ENCODE peak calls at places on chromosome 5, in four cellular contexts. One of them, this sample, is unnamed.

GRCh38 chr5:174935854-174936474 is 211.6 kb downstream of the MSX2 start:
- DNase-seq in stomach: peak; percentile 51
- DNase-seq in heart left ventricle: peak; percentile 72
- DNase-seq in right lobe of liver: peak; percentile 64
- DNase-seq in this sample: peak; percentile 82

GRCh38 chr5:444226-444625 is 1.2 kb downstream of the EXOC3 start:
- DNase-seq in stomach: no peak
- DNase-seq in heart left ventricle: peak; percentile 46
- DNase-seq in right lobe of liver: no peak
- DNase-seq in this sample: no peak

GRCh38 chr5:83149671-83150070 is 72.3 kb downstream of the XRCC4 start:
- DNase-seq in right lobe of liver: no peak
- DNase-seq in heart left ventricle: no peak
- DNase-seq in stomach: no peak
- DNase-seq in this sample: no peak

GRCh38 chr5:36705055-36705454 is 98.6 kb downstream of the SLC1A3 start:
- DNase-seq in right lobe of liver: no peak
- DNase-seq in stomach: no peak
- DNase-seq in heart left ventricle: no peak
- DNase-seq in this sample: no peak

GRCh38 chr5:173670791-173671120 is 54.3 kb upstream of the BOD1 start:
- DNase-seq in heart left ventricle: no peak
- DNase-seq in right lobe of liver: no peak
- DNase-seq in stomach: no peak
- DNase-seq in this sample: no peak

GRCh38 chr5:169650701-169651331 is 13.7 kb downstream of the DOCK2 start:
- DNase-seq in heart left ventricle: no peak
- DNase-seq in stomach: no peak
- DNase-seq in right lobe of liver: no peak
- DNase-seq in this sample: no peak

GRCh38 chr5:127564002-127564769 is 46.7 kb downstream of the PRRC1 start:
- DNase-seq in right lobe of liver: no peak
- DNase-seq in stomach: peak; percentile 55
- DNase-seq in heart left ventricle: no peak
- DNase-seq in this sample: no peak

GRCh38 chr5:17738461-17738860 is 104.2 kb downstream of the TAF11L14 start:
- DNase-seq in stomach: no peak
- DNase-seq in right lobe of liver: no peak
- DNase-seq in heart left ventricle: no peak
- DNase-seq in this sample: no peak

GRCh38 chr5:140131967-140132409 is 6.3 kb downstream of the IGIP start:
- DNase-seq in heart left ventricle: no peak
- DNase-seq in stomach: peak; percentile 39
- DNase-seq in right lobe of liver: no peak
- DNase-seq in this sample: no peak

GRCh38 chr5:84564311-84564710 is 179.6 kb upstream of the EDIL3 start:
- DNase-seq in heart left ventricle: no peak
- DNase-seq in stomach: no peak
- DNase-seq in right lobe of liver: no peak
- DNase-seq in this sample: no peak

GRCh38 chr5:113508756-113509155 is 4.7 kb upstream of the YTHDC2 start:
- DNase-seq in heart left ventricle: no peak
- DNase-seq in right lobe of liver: no peak
- DNase-seq in stomach: no peak
- DNase-seq in this sample: no peak

GRCh38 chr5:370959-371810 is 49.7 kb downstream of the AHRR start:
- DNase-seq in heart left ventricle: peak; percentile 55
- DNase-seq in stomach: peak; percentile 22
- DNase-seq in right lobe of liver: no peak
- DNase-seq in this sample: peak; percentile 74

DNA sequence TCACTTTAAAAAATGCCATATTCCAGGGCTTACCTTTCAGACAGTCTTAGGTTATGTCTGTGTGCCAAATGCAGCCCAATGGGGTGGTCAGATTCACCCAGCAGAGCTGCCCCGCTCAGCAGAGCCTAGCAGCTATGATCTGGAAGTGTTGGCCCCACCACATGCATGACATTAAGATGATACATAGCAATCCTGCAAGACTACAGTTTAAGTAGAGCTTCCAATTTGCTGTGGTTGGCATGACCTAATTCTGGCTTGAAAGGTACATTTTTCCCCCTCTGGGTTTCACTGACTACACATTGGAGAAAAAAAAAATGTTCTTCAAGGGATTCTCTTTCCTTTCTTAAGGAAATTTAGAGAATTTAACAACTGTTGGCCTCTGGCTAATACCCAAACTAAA is 22.5 kb downstream of the MEF2C start:
- DNase-seq in right lobe of liver: no peak
- DNase-seq in heart left ventricle: no peak
- DNase-seq in stomach: no peak
- DNase-seq in this sample: no peak
- TF ChIP-seq POLR2A in right lobe of liver: no peak
- TF ChIP-seq POLR2A in heart left ventricle: no peak
- TF ChIP-seq POLR2A in stomach: no peak
- TF ChIP-seq POLR2A in this sample: no peak

GRCh38 chr5:150789943-150790611 is 11.5 kb downstream of the SMIM3 start:
- DNase-seq in heart left ventricle: no peak
- DNase-seq in stomach: no peak
- DNase-seq in right lobe of liver: no peak
- DNase-seq in this sample: peak; percentile 54
- TF ChIP-seq POLR2A in heart left ventricle: no peak
- TF ChIP-seq POLR2A in stomach: no peak
- TF ChIP-seq POLR2A in right lobe of liver: no peak
- TF ChIP-seq POLR2A in this sample: no peak

DNA sequence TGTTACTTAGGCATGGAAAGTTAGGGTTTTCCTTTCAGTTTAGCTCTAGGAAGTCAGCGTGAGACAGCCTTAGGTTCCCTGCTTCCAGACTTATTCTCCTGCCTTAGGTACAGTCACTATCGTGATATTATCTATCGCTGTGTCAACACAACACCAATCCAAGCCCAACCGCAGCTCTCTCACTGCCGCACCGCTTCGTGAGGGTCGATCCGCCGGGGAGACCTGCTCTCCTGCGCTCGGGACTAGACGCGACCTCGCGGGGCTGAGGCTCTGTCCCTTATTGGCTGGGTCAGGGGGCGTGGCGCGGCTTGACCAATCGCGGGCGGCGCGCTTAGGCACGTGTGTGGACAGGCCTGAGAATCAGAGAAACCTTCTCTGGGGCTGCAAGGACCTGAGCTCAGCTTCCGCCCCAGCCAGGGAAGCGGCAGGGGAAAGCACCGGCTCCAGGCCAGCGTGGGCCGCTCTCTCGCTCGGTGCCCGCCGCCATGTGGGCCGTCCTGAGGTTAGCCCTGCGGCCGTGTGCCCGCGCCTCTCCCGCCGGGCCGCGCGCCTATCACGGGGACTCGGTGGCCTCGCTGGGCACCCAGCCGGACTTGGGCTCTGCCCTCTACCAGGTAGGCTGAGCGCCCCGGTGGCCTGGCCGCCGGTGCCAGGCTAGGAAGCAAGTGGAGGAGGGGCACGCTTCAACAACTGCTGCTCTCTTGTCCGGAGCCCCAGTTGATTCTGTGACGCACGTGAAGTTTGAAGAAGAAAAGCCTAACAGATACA is at the start of gene MCCC2:
- DNase-seq in stomach: peak; percentile 98
- DNase-seq in heart left ventricle: peak; percentile 99
- DNase-seq in right lobe of liver: peak; percentile 98
- DNase-seq in this sample: peak; percentile 100
- TF ChIP-seq POLR2A in stomach: peak; percentile 51
- TF ChIP-seq POLR2A in heart left ventricle: no peak
- TF ChIP-seq POLR2A in right lobe of liver: peak; percentile 89
- TF ChIP-seq POLR2A in this sample: no peak

GRCh38 chr5:96934695-96935555 is 955 bp upstream of the LNPEP start:
- DNase-seq in stomach: peak; percentile 95
- DNase-seq in heart left ventricle: peak; percentile 96
- DNase-seq in right lobe of liver: peak; percentile 97
- DNase-seq in this sample: peak; percentile 98

GRCh38 chr5:96935556-96936430 is at the start of gene LNPEP:
- DNase-seq in stomach: peak; percentile 97
- DNase-seq in right lobe of liver: peak; percentile 99
- DNase-seq in heart left ventricle: peak; percentile 98
- DNase-seq in this sample: peak; percentile 96

GRCh38 chr5:96934291-96934694 is 1.6 kb upstream of the LNPEP start:
- DNase-seq in heart left ventricle: no peak
- DNase-seq in right lobe of liver: no peak
- DNase-seq in stomach: no peak
- DNase-seq in this sample: no peak

GRCh38 chr5:96932026-96932425 is 3.9 kb upstream of the LNPEP start:
- DNase-seq in heart left ventricle: no peak
- DNase-seq in stomach: no peak
- DNase-seq in right lobe of liver: no peak
- DNase-seq in this sample: no peak

DNA sequence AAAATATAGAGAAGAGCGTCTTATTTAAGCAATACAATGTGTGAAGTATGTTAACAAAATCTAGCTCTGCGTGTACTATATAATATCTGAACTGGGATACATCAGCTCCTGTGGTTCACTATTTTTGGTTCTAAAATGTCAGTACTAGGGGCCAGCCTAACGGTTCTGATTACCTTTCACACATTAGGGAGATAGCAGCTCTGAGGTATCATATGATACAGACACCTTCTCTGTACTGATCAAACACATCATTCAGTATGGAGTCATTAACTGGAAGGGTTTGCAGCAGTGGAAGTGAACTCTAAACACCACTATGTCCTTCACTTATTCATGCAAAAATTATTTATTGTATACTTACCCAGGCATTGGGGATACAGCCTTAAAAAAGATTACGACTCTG is 2.1 kb upstream of the LNPEP start:
- DNase-seq in stomach: no peak
- DNase-seq in heart left ventricle: no peak
- DNase-seq in right lobe of liver: no peak
- DNase-seq in this sample: no peak
- TF ChIP-seq POLR2A in stomach: no peak
- TF ChIP-seq POLR2A in heart left ventricle: no peak
- TF ChIP-seq POLR2A in right lobe of liver: no peak
- TF ChIP-seq POLR2A in this sample: no peak

GRCh38 chr5:178214160-178214803 is 9.9 kb downstream of the HNRNPAB start:
- DNase-seq in heart left ventricle: no peak
- DNase-seq in stomach: no peak
- DNase-seq in right lobe of liver: no peak
- DNase-seq in this sample: no peak

GRCh38 chr5:178211095-178212048 is 7.0 kb downstream of the HNRNPAB start:
- DNase-seq in heart left ventricle: no peak
- DNase-seq in stomach: no peak
- DNase-seq in right lobe of liver: no peak
- DNase-seq in this sample: no peak

GRCh38 chr5:178212241-178213002 is 8.1 kb downstream of the HNRNPAB start:
- DNase-seq in stomach: no peak
- DNase-seq in heart left ventricle: no peak
- DNase-seq in right lobe of liver: no peak
- DNase-seq in this sample: no peak

GRCh38 chr5:178213748-178214151 is 9.4 kb downstream of the HNRNPAB start:
- DNase-seq in right lobe of liver: peak; percentile 78
- DNase-seq in stomach: peak; percentile 64
- DNase-seq in heart left ventricle: no peak
- DNase-seq in this sample: no peak

DNA sequence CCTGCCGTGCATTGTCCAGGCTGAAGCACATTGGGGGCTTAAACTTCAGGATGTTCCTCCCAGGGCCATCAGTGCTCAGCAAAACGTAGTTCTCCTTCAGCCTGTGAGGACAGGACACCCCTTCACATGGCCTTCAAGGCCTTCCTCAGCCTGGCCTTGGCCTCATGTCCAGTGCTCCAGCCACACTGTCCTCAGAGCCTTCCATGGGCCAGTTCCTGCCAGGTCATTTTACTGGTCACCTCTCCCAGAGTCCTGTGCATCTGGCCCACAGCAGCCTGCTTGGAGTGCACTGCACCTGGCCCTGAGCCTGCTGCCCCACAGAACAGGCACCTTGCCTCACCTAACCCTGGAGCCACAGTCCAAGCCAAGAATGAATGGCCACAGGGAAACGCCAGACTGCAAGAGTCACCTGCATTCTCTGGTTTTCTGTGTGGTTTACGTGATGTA is 8.7 kb downstream of the HNRNPAB start:
- DNase-seq in right lobe of liver: peak; percentile 89
- DNase-seq in stomach: no peak
- DNase-seq in heart left ventricle: no peak
- DNase-seq in this sample: no peak
- TF ChIP-seq POLR2A in right lobe of liver: no peak
- TF ChIP-seq POLR2A in stomach: no peak
- TF ChIP-seq POLR2A in heart left ventricle: no peak
- TF ChIP-seq POLR2A in this sample: no peak

This sample was measured in lower leg skin.